ENCODE peak calls at places on chromosomes 13 and 19, in six cellular contexts. A is suprapubic skin, X is ovary, N is tibial nerve, D is A549, S is SK-N-SH. M is an unnamed sample. For H3K4me1, the result is how much of the 10 kb centered on the place peaks cover.

GRCh38 chr13:27622102-27622820 is 569 bp downstream of the POLR1D start:
- DNase-seq in A (no peak), X (no peak), N (no peak), D (peak), S (peak), M (no peak)

GRCh38 chr13:91809161-91809560 is 410.7 kb downstream of the GPC5 start:
- DNase-seq in A (no peak), X (no peak), N (no peak), D (no peak), S (no peak), M (no peak)

GRCh38 chr13:24693862-24694471 is 13.8 kb downstream of the ATP12A start:
- DNase-seq in A (no peak), X (no peak), N (no peak), D (peak), S (peak), M (peak)

GRCh38 chr13:113141591-113141950 is 16.9 kb upstream of the PROZ start:
- DNase-seq in A (no peak), X (no peak), N (no peak), D (no peak), S (peak), M (no peak)

GRCh38 chr13:45046445-45046844 is 57.1 kb downstream of the GPALPP1 start:
- DNase-seq in A (no peak), X (no peak), N (no peak), D (no peak), S (no peak), M (no peak)

GRCh38 chr13:34731486-34731885 is 210.6 kb upstream of the NBEA start:
- DNase-seq in A (no peak), X (no peak), N (no peak), D (no peak), S (no peak), M (no peak)

GRCh38 chr19:1221141-1221903 is 15.7 kb downstream of the STK11 start:
- DNase-seq in A (no peak), X (peak), N (peak), D (peak), S (peak), M (peak)

GRCh38 chr19:9862897-9863296 is 27.8 kb downstream of the PIN1 start:
- DNase-seq in A (no peak), X (no peak), N (no peak), D (no peak), S (no peak), M (no peak)

GRCh38 chr13:52118095-52118494 is 10.8 kb downstream of the NEK5 start:
- DNase-seq in A (no peak), X (no peak), N (no peak), D (no peak), S (no peak), M (no peak)

GRCh38 chr13:99979453-99980200 is 2.0 kb upstream of the ZIC2 start:
- DNase-seq in A (peak), X (no peak), N (no peak), D (peak), S (peak), M (peak)

GRCh38 chr13:112226320-112227002 is 149.7 kb upstream of the SPACA7 start:
- DNase-seq in A (no peak), X (no peak), N (no peak), D (no peak), S (no peak), M (no peak)

GRCh38 chr13:76148926-76149325 is 512.8 kb downstream of the LMO7 start:
- DNase-seq in A (no peak), X (no peak), N (no peak), D (no peak), S (no peak), M (no peak)

GRCh38 chr13:99353836-99354235 is 46.6 kb upstream of the GPR183 start:
- DNase-seq in A (no peak), X (no peak), N (no peak), D (no peak), S (no peak), M (no peak)

GRCh38 chr13:36082396-36082795 is 48.8 kb downstream of the DCLK1 start:
- DNase-seq in A (no peak), X (no peak), N (no peak), D (no peak), S (no peak), M (no peak)

GRCh38 chr19:45216677-45217076 is 28.5 kb downstream of the EXOC3L2 start:
- DNase-seq in A (no peak), X (no peak), N (no peak), D (no peak), S (no peak), M (no peak)

GRCh38 chr19:34232566-34233481 is 21.5 kb upstream of the GARRE1 start:
- DNase-seq in A (no peak), X (peak), N (no peak), D (peak), S (no peak), M (no peak)

GRCh38 chr13:30572859-30573275 is 44.9 kb upstream of the USPL1 start:
- DNase-seq in A (no peak), X (no peak), N (no peak), D (peak), S (peak), M (no peak)

GRCh38 chr13:98108330-98108729 is 34.6 kb upstream of the FARP1 start:
- DNase-seq in A (no peak), X (no peak), N (no peak), D (no peak), S (no peak), M (no peak)

GRCh38 chr13:47454986-47455385 is 546.1 kb downstream of the SUCLA2 start:
- DNase-seq in A (no peak), X (no peak), N (no peak), D (no peak), S (no peak), M (no peak)

GRCh38 chr13:98429081-98429480 is 147.8 kb downstream of the STK24 start:
- DNase-seq in A (no peak), X (no peak), N (no peak), D (no peak), S (no peak), M (no peak)

GRCh38 chr19:11205939-11206570 is 8.7 kb upstream of the KANK2 start:
- DNase-seq in A (no peak), X (no peak), N (no peak), D (no peak), S (no peak), M (no peak)
- H3K27ac ChIP-seq in A (no peak), X (no peak), N (no peak), D (no peak), S (no peak), M (peak)

GRCh38 chr19:5080030-5080644 is 111.2 kb downstream of the KDM4B start:
- DNase-seq in A (no peak), X (no peak), N (no peak), D (no peak), S (peak), M (no peak)
- TF ChIP-seq EP300 in A (no peak), X (no peak), N (no peak), D (no peak), S (peak), M (no peak)

GRCh38 chr19:13053761-13054604 is 48.7 kb downstream of the LYL1 start:
- DNase-seq in A (peak), X (peak), N (peak), D (peak), S (peak), M (peak)

GRCh38 chr19:13055213-13056051 is 47.2 kb downstream of the LYL1 start:
- DNase-seq in A (peak), X (peak), N (peak), D (no peak), S (peak), M (peak)

GRCh38 chr19:13053238-13053637 is 49.4 kb downstream of the LYL1 start:
- DNase-seq in A (no peak), X (peak), N (no peak), D (no peak), S (no peak), M (no peak)

GRCh38 chr19:13056052-13056660 is 46.5 kb downstream of the LYL1 start:
- DNase-seq in A (peak), X (peak), N (no peak), D (no peak), S (peak), M (peak)

DNA sequence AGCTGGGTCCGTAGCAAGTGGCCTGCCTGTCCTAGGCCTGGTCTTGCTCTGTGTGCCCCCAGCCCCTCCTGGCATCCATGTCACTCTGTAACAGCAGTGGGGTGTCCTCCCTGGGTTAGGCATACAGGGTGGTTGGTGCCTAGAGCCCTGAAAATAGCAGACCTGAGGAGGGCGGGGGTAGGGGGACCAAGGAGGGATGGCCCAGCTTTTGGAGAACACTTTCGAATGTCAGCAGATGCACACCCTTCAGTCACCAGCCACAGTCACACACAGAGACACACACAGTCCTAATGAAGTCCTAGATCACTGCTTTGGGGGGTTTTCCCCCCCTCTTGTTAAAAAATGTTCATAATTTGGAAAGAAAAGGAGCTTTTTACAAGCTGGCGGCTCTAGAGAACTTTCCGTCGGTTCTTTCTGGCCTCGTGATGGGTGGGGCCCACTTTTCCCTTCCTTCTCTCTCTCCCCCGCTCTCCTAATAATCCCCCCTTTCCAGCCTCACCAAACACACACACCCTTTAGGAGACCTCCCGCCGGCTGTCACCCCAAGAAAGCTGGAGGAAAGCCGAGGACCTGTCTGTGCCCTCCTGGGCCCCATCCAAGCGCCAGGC is 47.9 kb downstream of the LYL1 start:
- DNase-seq in A (no peak), X (no peak), N (peak), D (no peak), S (no peak), M (no peak)
- H3K4me1 ChIP-seq in A (half or more), X (half or more), N (half or more), D (under half), S (half or more), M (half or more)

GRCh38 chr19:13882841-13883240 is 5.9 kb downstream of the NANOS3 start:
- DNase-seq in A (no peak), X (no peak), N (no peak), D (no peak), S (peak), M (no peak)

GRCh38 chr19:13881231-13881691 is 4.3 kb downstream of the NANOS3 start:
- DNase-seq in A (no peak), X (no peak), N (no peak), D (no peak), S (peak), M (no peak)

GRCh38 chr19:13880059-13880672 is 3.2 kb downstream of the NANOS3 start:
- DNase-seq in A (peak), X (peak), N (peak), D (peak), S (peak), M (peak)

GRCh38 chr19:13882419-13882795 is 5.5 kb downstream of the NANOS3 start:
- DNase-seq in A (peak), X (no peak), N (no peak), D (no peak), S (no peak), M (no peak)

DNA sequence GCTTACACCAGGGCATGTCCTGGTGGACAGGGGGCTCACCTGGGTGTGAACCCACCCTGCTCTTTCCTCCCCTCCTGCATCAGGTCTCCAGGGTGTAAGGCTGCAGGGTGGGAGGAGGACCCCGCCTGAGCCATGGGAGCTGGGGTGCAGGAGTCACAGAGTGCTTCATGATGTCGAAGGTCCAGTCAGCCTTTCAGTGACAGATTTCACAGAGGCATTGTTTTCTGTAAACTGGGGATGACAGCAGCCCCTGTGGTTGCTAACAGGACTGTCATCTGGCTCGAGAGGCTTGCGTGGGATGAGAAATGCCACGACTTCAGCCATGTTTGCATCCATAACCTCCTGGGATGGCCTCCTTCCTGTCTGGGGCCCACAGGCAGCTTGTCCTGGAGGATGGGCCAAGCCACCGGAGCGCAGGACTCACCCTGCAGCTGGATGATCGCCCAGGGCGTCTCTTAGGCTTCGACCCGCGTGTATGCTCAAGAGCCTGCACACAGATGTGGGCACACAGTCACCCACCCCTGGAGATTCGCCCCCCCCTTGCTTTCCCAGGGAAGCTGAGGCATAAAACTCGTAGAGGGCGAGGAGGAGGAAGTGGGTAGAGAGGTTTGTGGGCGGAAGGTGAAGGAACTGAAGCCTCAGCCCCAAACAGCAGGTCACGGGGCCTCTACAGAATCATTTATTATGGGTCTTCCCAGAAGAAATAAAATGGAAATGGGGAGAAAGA is 4.9 kb downstream of the NANOS3 start:
- DNase-seq in A (peak), X (no peak), N (peak), D (no peak), S (no peak), M (no peak)
- H3K27ac ChIP-seq in A (peak), X (no peak), N (peak), D (peak), S (peak), M (peak)

GRCh38 chr19:38660724-38661123 is 13.3 kb downstream of the ACTN4 start:
- DNase-seq in A (no peak), X (no peak), N (no peak), D (no peak), S (no peak), M (no peak)

GRCh38 chr19:38656171-38656981 is 8.9 kb downstream of the ACTN4 start:
- DNase-seq in A (no peak), X (no peak), N (no peak), D (peak), S (no peak), M (no peak)

GRCh38 chr19:38661166-38661565 is 13.7 kb downstream of the ACTN4 start:
- DNase-seq in A (no peak), X (no peak), N (no peak), D (no peak), S (no peak), M (no peak)

GRCh38 chr19:38657633-38658222 is 10.3 kb downstream of the ACTN4 start:
- DNase-seq in A (no peak), X (no peak), N (no peak), D (peak), S (no peak), M (no peak)

GRCh38 chr19:38658462-38659306 is 11.2 kb downstream of the ACTN4 start:
- DNase-seq in A (no peak), X (peak), N (no peak), D (peak), S (no peak), M (peak)
- TF ChIP-seq EP300 in A (no peak), X (no peak), N (no peak), D (peak), S (no peak), M (no peak)

M was measured in stomach.